ENCODE peak calls at places on chromosomes 3 and 15, in six cellular contexts. One of them, this sample, is unnamed. For H3K27me3, the result is how much of the 10 kb centered on the place peaks cover.

GRCh38 chr15:37291920-37292319 is 191.6 kb upstream of the MEIS2 start:
- DNase-seq in K562: no peak
- DNase-seq in adrenal gland: no peak
- DNase-seq in body of pancreas: no peak
- DNase-seq in suprapubic skin: no peak
- DNase-seq in HCT116: no peak
- DNase-seq in this sample: no peak

GRCh38 chr3:159829056-159829995 is 159.3 kb upstream of the IL12A start:
- DNase-seq in K562: no peak
- DNase-seq in adrenal gland: peak
- DNase-seq in body of pancreas: peak
- DNase-seq in suprapubic skin: peak
- DNase-seq in HCT116: peak
- DNase-seq in this sample: no peak

GRCh38 chr3:52253314-52254260 is 8.0 kb downstream of the PPM1M start:
- DNase-seq in K562: no peak
- DNase-seq in adrenal gland: peak
- DNase-seq in body of pancreas: no peak
- DNase-seq in suprapubic skin: peak
- DNase-seq in HCT116: no peak
- DNase-seq in this sample: no peak

GRCh38 chr3:69079269-69080159 is 651 bp downstream of the UBA3 start:
- DNase-seq in K562: peak
- DNase-seq in adrenal gland: no peak
- DNase-seq in body of pancreas: no peak
- DNase-seq in suprapubic skin: no peak
- DNase-seq in HCT116: no peak
- DNase-seq in this sample: no peak

GRCh38 chr15:80998252-80998651 is 2.5 kb upstream of the TLNRD1 start:
- DNase-seq in K562: no peak
- DNase-seq in adrenal gland: no peak
- DNase-seq in body of pancreas: no peak
- DNase-seq in suprapubic skin: no peak
- DNase-seq in HCT116: no peak
- DNase-seq in this sample: no peak

GRCh38 chr3:29247088-29247745 is 33.7 kb upstream of the RBMS3 start:
- DNase-seq in K562: no peak
- DNase-seq in adrenal gland: no peak
- DNase-seq in body of pancreas: no peak
- DNase-seq in suprapubic skin: no peak
- DNase-seq in HCT116: no peak
- DNase-seq in this sample: no peak

GRCh38 chr3:151478376-151478702 is 17.5 kb upstream of the IGSF10 start:
- DNase-seq in K562: no peak
- DNase-seq in adrenal gland: no peak
- DNase-seq in body of pancreas: no peak
- DNase-seq in suprapubic skin: no peak
- DNase-seq in HCT116: no peak
- DNase-seq in this sample: no peak

GRCh38 chr3:177574232-177574856 is 377.1 kb upstream of the TBL1XR1 start:
- DNase-seq in K562: no peak
- DNase-seq in adrenal gland: no peak
- DNase-seq in body of pancreas: peak
- DNase-seq in suprapubic skin: no peak
- DNase-seq in HCT116: no peak
- DNase-seq in this sample: no peak

GRCh38 chr3:194304186-194304917 is 46.8 kb downstream of the CPN2 start:
- DNase-seq in K562: no peak
- DNase-seq in adrenal gland: no peak
- DNase-seq in body of pancreas: no peak
- DNase-seq in suprapubic skin: peak
- DNase-seq in HCT116: no peak
- DNase-seq in this sample: no peak

DNA sequence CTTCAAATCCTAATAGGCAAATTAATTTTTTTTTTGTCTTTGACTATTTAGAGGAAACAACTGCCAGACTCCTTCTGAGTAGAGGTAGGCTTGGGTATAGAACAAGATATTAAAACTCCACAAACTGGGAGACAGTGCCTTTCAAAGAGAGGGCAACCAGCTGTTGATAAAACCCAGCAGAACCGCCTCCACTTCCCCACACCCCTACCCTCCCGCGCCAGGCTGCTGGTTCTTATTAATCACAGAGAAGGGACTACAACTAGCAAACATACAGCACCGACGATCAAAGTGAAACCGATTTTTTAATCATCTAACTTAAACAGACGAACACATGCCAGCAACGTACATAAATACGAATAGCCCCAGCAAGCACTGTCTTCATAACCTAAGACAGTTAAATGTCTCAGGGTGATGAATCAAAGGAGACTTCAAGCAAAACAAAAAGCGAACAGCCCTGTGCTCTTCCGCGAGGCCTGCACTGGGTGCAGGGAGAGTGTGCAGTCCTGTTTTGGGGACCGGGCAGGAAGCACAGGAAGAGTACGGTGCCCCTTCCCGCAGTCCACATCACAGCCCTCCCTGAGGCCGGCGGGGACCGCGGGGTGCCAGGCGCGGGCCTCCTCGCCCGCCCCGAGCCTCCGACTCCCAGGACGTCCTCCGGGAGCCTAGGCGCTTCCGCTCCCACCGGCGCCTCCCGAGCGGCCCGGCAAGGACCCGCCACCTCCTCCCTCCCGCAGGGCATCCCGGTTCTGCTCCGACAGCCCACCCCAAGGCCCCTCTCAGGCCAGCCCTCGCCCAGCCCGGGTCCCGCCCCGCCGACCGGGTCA is 75.1 kb upstream of the VGLL4 start:
- DNase-seq in K562: no peak
- DNase-seq in adrenal gland: peak
- DNase-seq in body of pancreas: peak
- DNase-seq in suprapubic skin: peak
- DNase-seq in HCT116: peak
- DNase-seq in this sample: no peak
- TF ChIP-seq POLR2A in K562: no peak
- TF ChIP-seq POLR2A in adrenal gland: peak
- TF ChIP-seq POLR2A in body of pancreas: peak
- TF ChIP-seq POLR2A in suprapubic skin: no peak
- TF ChIP-seq POLR2A in HCT116: no peak
- TF ChIP-seq POLR2A in this sample: no peak

GRCh38 chr3:182621435-182622240 is 171.7 kb upstream of the ATP11B start:
- DNase-seq in K562: no peak
- DNase-seq in adrenal gland: no peak
- DNase-seq in body of pancreas: no peak
- DNase-seq in suprapubic skin: no peak
- DNase-seq in HCT116: no peak
- DNase-seq in this sample: no peak
- TF ChIP-seq CTCF in K562: peak
- TF ChIP-seq CTCF in adrenal gland: no peak
- TF ChIP-seq CTCF in body of pancreas: no peak
- TF ChIP-seq CTCF in suprapubic skin: no peak
- TF ChIP-seq CTCF in HCT116: peak
- TF ChIP-seq CTCF in this sample: no peak

GRCh38 chr3:45124956-45125355 is 21.2 kb downstream of the CDCP1 start:
- DNase-seq in K562: no peak
- DNase-seq in adrenal gland: no peak
- DNase-seq in body of pancreas: no peak
- DNase-seq in suprapubic skin: no peak
- DNase-seq in HCT116: no peak
- DNase-seq in this sample: no peak
- H3K27me3 ChIP-seq in K562: under half
- H3K27me3 ChIP-seq in adrenal gland: under half
- H3K27me3 ChIP-seq in body of pancreas: under half
- H3K27me3 ChIP-seq in suprapubic skin: under half
- H3K27me3 ChIP-seq in HCT116: under half
- H3K27me3 ChIP-seq in this sample: under half

GRCh38 chr3:9826815-9827574 is 16.8 kb downstream of the RPUSD3 start:
- DNase-seq in K562: peak
- DNase-seq in adrenal gland: no peak
- DNase-seq in body of pancreas: peak
- DNase-seq in suprapubic skin: no peak
- DNase-seq in HCT116: no peak
- DNase-seq in this sample: no peak

GRCh38 chr3:9828801-9829755 is 14.7 kb downstream of the RPUSD3 start:
- DNase-seq in K562: no peak
- DNase-seq in adrenal gland: no peak
- DNase-seq in body of pancreas: no peak
- DNase-seq in suprapubic skin: no peak
- DNase-seq in HCT116: no peak
- DNase-seq in this sample: no peak

GRCh38 chr3:9820543-9820942 is 10.5 kb downstream of the TTLL3 start:
- DNase-seq in K562: no peak
- DNase-seq in adrenal gland: no peak
- DNase-seq in body of pancreas: no peak
- DNase-seq in suprapubic skin: no peak
- DNase-seq in HCT116: no peak
- DNase-seq in this sample: no peak

GRCh38 chr3:9820944-9821343 is 10.9 kb downstream of the TTLL3 start:
- DNase-seq in K562: no peak
- DNase-seq in adrenal gland: no peak
- DNase-seq in body of pancreas: no peak
- DNase-seq in suprapubic skin: no peak
- DNase-seq in HCT116: no peak
- DNase-seq in this sample: no peak

GRCh38 chr3:9825461-9826040 is 15.5 kb downstream of the TTLL3 start:
- DNase-seq in K562: peak
- DNase-seq in adrenal gland: no peak
- DNase-seq in body of pancreas: no peak
- DNase-seq in suprapubic skin: no peak
- DNase-seq in HCT116: no peak
- DNase-seq in this sample: no peak
- TF ChIP-seq POLR2A in K562: no peak
- TF ChIP-seq POLR2A in adrenal gland: no peak
- TF ChIP-seq POLR2A in body of pancreas: no peak
- TF ChIP-seq POLR2A in suprapubic skin: no peak
- TF ChIP-seq POLR2A in HCT116: no peak
- TF ChIP-seq POLR2A in this sample: no peak